ENCODE peak calls at places on chromosomes 16 and 17, in nine cellular contexts. G is A549, W is transverse colon, S is stomach, Y is tibial nerve, O is upper lobe of left lung, P is sigmoid colon, U is K562, V is GM12878. I is an unnamed sample.

GRCh38 chr17:28384281-28385036 is 13.0 kb downstream of the SARM1 start:
- DNase-seq in G (no peak), W (peak), S (peak), Y (peak), O (peak), P (no peak), U (peak), V (no peak), I (no peak)

GRCh38 chr16:14284930-14285541 is 213.9 kb downstream of the MRTFB start:
- DNase-seq in G (peak), W (peak), S (peak), Y (peak), O (peak), P (peak), U (no peak), V (no peak), I (no peak)

GRCh38 chr17:40364121-40364861 is at the start of gene GJD3:
- DNase-seq in G (no peak), W (no peak), S (no peak), Y (no peak), O (no peak), P (peak), U (no peak), V (no peak), I (no peak)

GRCh38 chr17:4950075-4950756 is 703 bp upstream of the ENO3 start:
- DNase-seq in G (peak), W (peak), S (peak), Y (no peak), O (peak), P (peak), U (peak), V (no peak), I (peak)

GRCh38 chr17:49401971-49402491 is 12.7 kb downstream of the PHB1 start:
- DNase-seq in G (no peak), W (no peak), S (no peak), Y (no peak), O (no peak), P (peak), U (no peak), V (no peak), I (no peak)

GRCh38 chr16:8055761-8056160 is 534.5 kb downstream of the TMEM114 start:
- DNase-seq in G (no peak), W (no peak), S (no peak), Y (no peak), O (no peak), P (no peak), U (no peak), V (no peak), I (no peak)

GRCh38 chr16:78105517-78105916 is 6.1 kb downstream of the WWOX start:
- DNase-seq in G (no peak), W (no peak), S (no peak), Y (no peak), O (no peak), P (no peak), U (no peak), V (no peak), I (no peak)

GRCh38 chr16:56645838-56646237 is 5.8 kb upstream of the MT1B start:
- DNase-seq in G (no peak), W (no peak), S (no peak), Y (no peak), O (no peak), P (no peak), U (no peak), V (no peak), I (no peak)

GRCh38 chr16:9536905-9537304 is 445.5 kb downstream of the HAPSTR1 start:
- DNase-seq in G (no peak), W (no peak), S (no peak), Y (no peak), O (no peak), P (no peak), U (no peak), V (no peak), I (no peak)

GRCh38 chr17:60472449-60472848 is 50.2 kb downstream of the CHCT1 start:
- DNase-seq in G (no peak), W (no peak), S (no peak), Y (no peak), O (no peak), P (no peak), U (no peak), V (no peak), I (no peak)

GRCh38 chr17:8747731-8748130 is 3.1 kb upstream of the CCDC42 start:
- DNase-seq in G (no peak), W (no peak), S (no peak), Y (no peak), O (no peak), P (no peak), U (no peak), V (no peak), I (no peak)

GRCh38 chr16:8675183-8676159 is 1.1 kb downstream of the ABAT start:
- DNase-seq in G (no peak), W (no peak), S (no peak), Y (no peak), O (no peak), P (peak), U (no peak), V (no peak), I (peak)

GRCh38 chr17:66459811-66460270 is 157.4 kb downstream of the PRKCA start:
- DNase-seq in G (peak), W (peak), S (peak), Y (peak), O (peak), P (peak), U (no peak), V (no peak), I (peak)

GRCh38 chr16:78553268-78554044 is 454.0 kb downstream of the WWOX start:
- DNase-seq in G (no peak), W (no peak), S (no peak), Y (no peak), O (no peak), P (no peak), U (no peak), V (no peak), I (no peak)

GRCh38 chr17:8192070-8192815 is 2.3 kb upstream of the BORCS6 start:
- DNase-seq in G (peak), W (peak), S (peak), Y (peak), O (peak), P (peak), U (peak), V (peak), I (peak)

GRCh38 chr17:42075789-42076188 is 22.5 kb downstream of the ZNF385C start:
- DNase-seq in G (no peak), W (no peak), S (no peak), Y (no peak), O (no peak), P (no peak), U (no peak), V (no peak), I (no peak)

GRCh38 chr17:40937384-40937819 is at the start of gene KRT23:
- DNase-seq in G (no peak), W (no peak), S (peak), Y (no peak), O (no peak), P (no peak), U (no peak), V (no peak), I (no peak)

GRCh38 chr16:73213761-73214480 is 166.0 kb upstream of the ZFHX3 start:
- DNase-seq in G (no peak), W (no peak), S (no peak), Y (no peak), O (no peak), P (no peak), U (no peak), V (no peak), I (no peak)

GRCh38 chr17:57970706-57971105 is 15.5 kb upstream of the CUEDC1 start:
- DNase-seq in G (no peak), W (no peak), S (no peak), Y (no peak), O (no peak), P (no peak), U (no peak), V (no peak), I (no peak)

GRCh38 chr17:83065660-83066542 is 13.5 kb upstream of the METRNL start:
- DNase-seq in G (no peak), W (peak), S (peak), Y (no peak), O (peak), P (peak), U (no peak), V (no peak), I (peak)

GRCh38 chr16:24499193-24499814 is 40.1 kb upstream of the RBBP6 start:
- DNase-seq in G (peak), W (peak), S (no peak), Y (no peak), O (no peak), P (no peak), U (peak), V (no peak), I (no peak)

GRCh38 chr16:53817812-53818211 is 113.9 kb downstream of the FTO start:
- DNase-seq in G (no peak), W (no peak), S (no peak), Y (no peak), O (no peak), P (no peak), U (no peak), V (no peak), I (no peak)

GRCh38 chr17:28513476-28513875 is 7.3 kb downstream of the FOXN1 start:
- DNase-seq in G (no peak), W (no peak), S (no peak), Y (no peak), O (no peak), P (no peak), U (no peak), V (no peak), I (no peak)

GRCh38 chr17:49252148-49252682 is 21.6 kb upstream of the PHOSPHO1 start:
- DNase-seq in G (peak), W (no peak), S (no peak), Y (no peak), O (peak), P (no peak), U (peak), V (no peak), I (no peak)

GRCh38 chr16:51607202-51607756 is 456.2 kb upstream of the SALL1 start:
- DNase-seq in G (no peak), W (no peak), S (no peak), Y (no peak), O (no peak), P (no peak), U (no peak), V (no peak), I (no peak)

GRCh38 chr16:892536-893255 is 78.1 kb downstream of the LMF1 start:
- DNase-seq in G (no peak), W (no peak), S (no peak), Y (no peak), O (no peak), P (no peak), U (no peak), V (no peak), I (no peak)

DNA sequence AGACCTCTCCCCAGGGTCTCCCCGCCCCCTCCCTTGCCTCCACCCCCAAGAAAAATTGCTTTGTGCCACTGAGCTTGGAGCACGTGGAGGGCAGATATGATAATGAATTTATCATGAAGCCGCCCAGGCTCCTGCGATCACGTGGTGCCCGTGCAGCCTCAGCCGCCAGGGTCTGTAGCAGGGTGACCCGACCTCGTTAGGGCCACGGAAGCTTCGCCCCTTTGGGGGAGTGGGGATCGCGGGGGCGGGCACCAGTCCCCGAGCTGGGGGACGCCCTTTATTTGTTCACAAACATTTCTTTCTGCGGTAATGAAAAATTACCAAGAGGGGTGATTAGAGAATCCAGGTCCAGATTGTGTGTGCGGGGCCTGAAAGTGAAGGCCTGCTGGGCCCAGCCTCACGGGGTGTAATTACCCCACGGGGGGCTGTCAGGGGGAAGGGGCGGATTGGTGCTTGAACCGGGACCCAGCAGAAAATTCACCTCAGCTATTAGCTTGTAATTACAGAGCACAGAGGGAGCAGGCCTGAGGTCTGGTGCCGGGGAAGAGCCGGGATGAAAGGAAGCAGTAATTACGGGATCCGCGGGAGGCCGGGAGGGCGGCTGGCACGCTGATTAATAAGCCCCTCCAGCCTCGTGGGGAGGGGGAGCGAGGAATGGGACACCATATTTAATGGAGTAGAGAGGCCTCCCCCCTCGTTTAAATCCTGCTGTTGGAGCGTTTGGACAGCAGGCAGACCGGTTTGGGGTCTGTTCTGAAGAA is 13.2 kb downstream of the GSE1 start:
- DNase-seq in G (no peak), W (no peak), S (peak), Y (no peak), O (no peak), P (no peak), U (no peak), V (no peak), I (no peak)
- TF ChIP-seq EP300 in G (no peak), W (no peak), S (no peak), Y (no peak), O (no peak), P (no peak), U (no peak), V (no peak), I (no peak)

DNA sequence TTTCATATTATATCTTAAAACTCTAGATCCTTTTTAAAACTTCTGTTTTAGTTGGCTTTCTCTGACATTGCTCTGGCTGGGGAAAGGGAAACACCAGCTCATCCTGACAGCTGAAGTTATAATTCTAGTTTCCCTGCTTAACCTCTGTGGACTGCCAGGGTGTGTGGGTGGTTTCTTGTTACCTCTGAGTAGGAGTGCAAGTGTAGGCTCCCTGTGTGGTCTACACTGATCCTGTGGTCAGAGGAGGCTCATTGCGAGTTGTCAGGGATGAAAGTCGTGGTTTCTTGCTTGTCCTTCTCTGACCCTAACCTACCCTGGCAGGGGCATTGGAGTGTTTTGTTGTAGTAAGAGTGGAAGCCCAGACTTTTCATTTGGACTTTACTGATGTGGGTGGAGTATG is 221.0 kb downstream of the UTP18 start:
- DNase-seq in G (no peak), W (no peak), S (no peak), Y (no peak), O (no peak), P (no peak), U (no peak), V (no peak), I (no peak)
- H3K27ac ChIP-seq in G (no peak), W (no peak), S (no peak), Y (no peak), O (no peak), P (no peak), U (no peak), V (no peak), I (no peak)

GRCh38 chr16:2529061-2529931 is 1.9 kb downstream of the CEMP1 start:
- DNase-seq in G (no peak), W (no peak), S (no peak), Y (no peak), O (no peak), P (no peak), U (no peak), V (no peak), I (peak)
- TF ChIP-seq CTCF in G (no peak), W (no peak), S (no peak), Y (no peak), O (no peak), P (no peak), U (no peak), V (no peak), I (no peak)

GRCh38 chr16:69440236-69440635 is 15.8 kb downstream of the CYB5B start:
- DNase-seq in G (no peak), W (no peak), S (no peak), Y (no peak), O (no peak), P (no peak), U (no peak), V (no peak), I (no peak)
- TF ChIP-seq EP300 in G (no peak), W (no peak), S (no peak), Y (no peak), O (no peak), P (no peak), U (no peak), V (no peak), I (no peak)

GRCh38 chr17:81402530-81402941 is 7.3 kb downstream of the BAHCC1 start:
- DNase-seq in G (no peak), W (no peak), S (no peak), Y (no peak), O (no peak), P (no peak), U (no peak), V (no peak), I (no peak)
- H3K27ac ChIP-seq in G (peak), W (peak), S (peak), Y (peak), O (peak), P (peak), U (peak), V (no peak), I (no peak)

GRCh38 chr17:68172461-68172954 is 75.3 kb upstream of the AMZ2 start:
- DNase-seq in G (peak), W (peak), S (peak), Y (peak), O (peak), P (peak), U (peak), V (no peak), I (peak)
- TF ChIP-seq CTCF in G (peak), W (peak), S (peak), Y (peak), O (peak), P (peak), U (peak), V (peak), I (peak)

GRCh38 chr16:89051521-89052166 is 42.0 kb upstream of the ACSF3 start:
- DNase-seq in G (no peak), W (no peak), S (no peak), Y (no peak), O (no peak), P (no peak), U (no peak), V (no peak), I (no peak)
- TF ChIP-seq EP300 in G (no peak), W (no peak), S (no peak), Y (no peak), O (no peak), P (no peak), U (no peak), V (no peak), I (no peak)

GRCh38 chr16:28910046-28911031 is 14.7 kb downstream of the RABEP2 start:
- DNase-seq in G (peak), W (peak), S (no peak), Y (no peak), O (no peak), P (no peak), U (no peak), V (no peak), I (no peak)
- H3K27ac ChIP-seq in G (peak), W (peak), S (no peak), Y (no peak), O (no peak), P (no peak), U (no peak), V (peak), I (no peak)

GRCh38 chr16:5354645-5355044 is 257.1 kb upstream of the EEF2KMT start:
- DNase-seq in G (no peak), W (no peak), S (no peak), Y (no peak), O (no peak), P (no peak), U (no peak), V (no peak), I (no peak)
- TF ChIP-seq CTCF in G (no peak), W (no peak), S (no peak), Y (no peak), O (no peak), P (no peak), U (no peak), V (no peak), I (no peak)

I was measured in ovary.